ENCODE peak calls at places on chromosomes 7 and 10, in five cellular contexts. B is DND-41, Z is OCI-LY7, K is transverse colon, C is PC-3. G is an unnamed sample.

GRCh38 chr7:131438969-131439368 is 111.3 kb downstream of the MKLN1 start:
- DNase-seq in B (no peak), Z (no peak), C (no peak), K (no peak), G (no peak)

GRCh38 chr10:16986406-16987128 is 143.0 kb downstream of the CUBN start:
- DNase-seq in C (peak; percentile 75), B (no peak), K (no peak), Z (no peak), G (no peak)

GRCh38 chr10:111233439-111233838 is 156.6 kb downstream of the ADRA2A start:
- DNase-seq in C (peak; percentile 5), K (no peak), B (peak; percentile 16), Z (no peak), G (no peak)

GRCh38 chr7:139648941-139649425 is 125.5 kb downstream of the CLEC2L start:
- DNase-seq in Z (peak; percentile 34), C (no peak), K (peak; percentile 64), B (no peak), G (no peak)

GRCh38 chr7:52685351-52685750 is 350.1 kb upstream of the POM121L12 start:
- DNase-seq in K (no peak), Z (no peak), C (no peak), B (no peak), G (no peak)

GRCh38 chr10:109022417-109023049 is 900.8 kb downstream of the XPNPEP1 start:
- DNase-seq in B (no peak), C (no peak), K (no peak), Z (no peak), G (no peak)

GRCh38 chr7:37698782-37699181 is 15.2 kb downstream of the GPR141 start:
- DNase-seq in B (no peak), K (no peak), C (no peak), Z (no peak), G (no peak)

GRCh38 chr7:115941703-115942268 is 88.8 kb downstream of the TFEC start:
- DNase-seq in C (peak; percentile 45), Z (no peak), B (no peak), K (no peak), G (no peak)

GRCh38 chr10:43396061-43396927 is 12.7 kb downstream of the HNRNPF start:
- DNase-seq in K (peak; percentile 85), B (peak; percentile 89), C (peak; percentile 82), Z (peak; percentile 83), G (peak; percentile 81)

GRCh38 chr10:108638225-108638624 is 1285.1 kb downstream of the XPNPEP1 start:
- DNase-seq in B (no peak), Z (no peak), C (no peak), K (no peak), G (no peak)

GRCh38 chr7:133481676-133482075 is 228.8 kb downstream of the EXOC4 start:
- DNase-seq in C (peak; percentile 64), Z (no peak), K (no peak), B (peak; percentile 68), G (no peak)

GRCh38 chr7:80889525-80889924 is 29.3 kb downstream of the SEMA3C start:
- DNase-seq in Z (no peak), C (no peak), K (no peak), B (no peak), G (no peak)

GRCh38 chr7:34463830-34464229 is 194.2 kb upstream of the NPSR1 start:
- DNase-seq in B (no peak), K (no peak), C (peak; percentile 83), Z (no peak), G (no peak)

GRCh38 chr10:116688241-116688711 is 54.1 kb downstream of the HSPA12A start:
- DNase-seq in Z (no peak), B (no peak), K (no peak), C (peak; percentile 6), G (no peak)

GRCh38 chr7:39892361-39892760 is 57.7 kb upstream of the CDK13 start:
- DNase-seq in B (no peak), K (no peak), C (peak; percentile 43), Z (no peak), G (no peak)

GRCh38 chr10:24952146-24952700 is at the start of gene PRTFDC1:
- DNase-seq in B (no peak), K (peak; percentile 64), Z (no peak), C (peak; percentile 20), G (peak; percentile 31)

GRCh38 chr10:51602326-51602725 is 97.1 kb downstream of the CSTF2T start:
- DNase-seq in C (no peak), B (no peak), K (no peak), Z (no peak), G (no peak)

GRCh38 chr10:79430946-79431345 is 14.5 kb downstream of the ZCCHC24 start:
- DNase-seq in B (no peak), Z (no peak), C (no peak), K (no peak), G (no peak)

GRCh38 chr10:59127991-59128390 is 48.5 kb upstream of the PHYHIPL start:
- DNase-seq in B (no peak), Z (no peak), C (no peak), K (no peak), G (no peak)

GRCh38 chr7:17448479-17449423 is 150.3 kb downstream of the AHR start:
- DNase-seq in B (no peak), Z (no peak), K (no peak), C (peak; percentile 70), G (no peak)

GRCh38 chr10:30488319-30488718 is 54.3 kb downstream of the MAP3K8 start:
- DNase-seq in K (no peak), Z (peak; percentile 66), C (no peak), B (no peak), G (no peak)

GRCh38 chr7:47531584-47532492 is 50.1 kb downstream of the TNS3 start:
- DNase-seq in K (no peak), B (no peak), C (no peak), Z (no peak), G (no peak)

GRCh38 chr7:131653418-131654248 is 97.2 kb upstream of the PODXL start:
- DNase-seq in C (peak; percentile 26), K (no peak), B (no peak), Z (no peak), G (no peak)

GRCh38 chr10:122974034-122974433 is 6.2 kb upstream of the PSTK start:
- DNase-seq in Z (no peak), K (no peak), B (no peak), C (no peak), G (no peak)

GRCh38 chr10:44922021-44922420 is 10.9 kb downstream of the TMEM72 start:
- DNase-seq in C (no peak), K (no peak), Z (no peak), B (no peak), G (no peak)

GRCh38 chr10:109984013-109984412 is 23.8 kb upstream of the ADD3 start:
- DNase-seq in C (no peak), Z (no peak), K (no peak), B (no peak), G (no peak)

GRCh38 chr10:5343092-5343491 is 21.7 kb upstream of the UCN3 start:
- DNase-seq in K (no peak), B (no peak), C (no peak), Z (no peak), G (no peak)

GRCh38 chr7:156772725-156773124 is 120.3 kb downstream of the LMBR1 start:
- DNase-seq in C (no peak), K (no peak), B (no peak), Z (no peak), G (no peak)

GRCh38 chr7:139762886-139763285 is 14.9 kb downstream of the HIPK2 start:
- DNase-seq in C (no peak), Z (no peak), B (no peak), K (no peak), G (no peak)

GRCh38 chr10:22468570-22469320 is 123.4 kb downstream of the SPAG6 start:
- DNase-seq in K (no peak), Z (no peak), B (no peak), C (no peak), G (no peak)

GRCh38 chr7:44116087-44116788 is 7.1 kb downstream of the POLD2 start:
- DNase-seq in B (peak; percentile 21), K (no peak), C (no peak), Z (no peak), G (no peak)
- H3K36me3 ChIP-seq in B (peaks cover 95% of the 10 kb centered on the region), K (no peaks in the 10 kb centered on the region), C (peaks cover 20% of the 10 kb centered on the region), Z (peaks cover 90% of the 10 kb centered on the region), G (peaks cover 3% of the 10 kb centered on the region)

GRCh38 chr7:2774280-2774679 is 69.8 kb downstream of the GNA12 start:
- DNase-seq in B (no peak), Z (no peak), C (no peak), K (no peak), G (no peak)

GRCh38 chr7:2776353-2776752 is 67.8 kb downstream of the GNA12 start:
- DNase-seq in K (no peak), B (no peak), C (no peak), Z (no peak), G (no peak)

GRCh38 chr7:2774935-2775334 is 69.2 kb downstream of the GNA12 start:
- DNase-seq in B (no peak), C (peak; percentile 56), K (no peak), Z (no peak), G (no peak)

GRCh38 chr7:2775376-2775775 is 68.7 kb downstream of the GNA12 start:
- DNase-seq in B (no peak), Z (no peak), K (no peak), C (no peak), G (no peak)

DNA sequence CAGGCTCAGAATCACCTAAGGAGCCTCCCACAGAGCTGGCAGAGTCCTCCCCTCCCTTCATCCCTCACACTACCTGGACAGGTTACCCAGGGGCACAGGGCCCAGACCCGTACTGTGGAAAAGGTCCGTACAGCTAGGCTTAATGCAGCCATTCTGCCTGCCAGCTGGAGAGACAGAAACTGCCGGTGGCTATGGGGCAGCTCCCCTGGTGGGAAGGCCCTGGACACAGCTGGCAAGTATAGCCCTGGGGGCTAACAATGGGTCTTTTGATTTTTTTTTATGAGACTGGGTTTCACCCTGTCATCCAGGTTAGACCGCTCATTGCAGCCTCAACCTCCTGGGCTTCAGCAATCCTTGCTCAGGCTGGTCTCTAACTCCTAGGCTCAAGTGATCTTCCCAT is 68.3 kb downstream of the GNA12 start:
- DNase-seq in C (no peak), B (no peak), Z (no peak), K (no peak), G (no peak)
- H3K36me3 ChIP-seq in C (peaks cover 8% of the 10 kb centered on the region), B (peaks cover 3% of the 10 kb centered on the region), Z (peaks cover 10% of the 10 kb centered on the region), K (no peaks in the 10 kb centered on the region), G (no peaks in the 10 kb centered on the region)

DNA sequence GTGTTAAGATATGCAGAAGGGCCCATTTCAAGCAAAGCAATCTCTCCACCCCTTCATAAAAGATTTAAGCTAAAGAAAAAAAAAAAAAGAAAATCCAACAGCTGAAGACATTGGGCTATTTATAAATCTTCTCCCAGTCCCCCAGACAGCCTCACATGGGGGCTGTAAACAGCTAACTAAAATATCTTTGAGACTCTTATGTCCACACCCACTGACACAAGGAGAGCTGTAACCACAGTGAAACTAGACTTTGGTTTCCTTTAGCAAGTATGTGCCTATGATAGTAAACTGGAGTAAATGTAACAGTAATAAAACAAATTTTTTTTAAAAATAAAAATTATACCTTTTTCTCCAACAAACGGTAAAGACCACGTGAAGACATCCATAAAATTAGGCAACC is 28.6 kb downstream of the PPP3CB start:
- DNase-seq in K (no peak), Z (no peak), C (no peak), B (no peak), G (no peak)
- H3K36me3 ChIP-seq in K (peaks cover 26% of the 10 kb centered on the region), Z (peaks cover 93% of the 10 kb centered on the region), C (peaks cover 38% of the 10 kb centered on the region), B (peaks cover 79% of the 10 kb centered on the region), G (peaks cover 25% of the 10 kb centered on the region)

DNA sequence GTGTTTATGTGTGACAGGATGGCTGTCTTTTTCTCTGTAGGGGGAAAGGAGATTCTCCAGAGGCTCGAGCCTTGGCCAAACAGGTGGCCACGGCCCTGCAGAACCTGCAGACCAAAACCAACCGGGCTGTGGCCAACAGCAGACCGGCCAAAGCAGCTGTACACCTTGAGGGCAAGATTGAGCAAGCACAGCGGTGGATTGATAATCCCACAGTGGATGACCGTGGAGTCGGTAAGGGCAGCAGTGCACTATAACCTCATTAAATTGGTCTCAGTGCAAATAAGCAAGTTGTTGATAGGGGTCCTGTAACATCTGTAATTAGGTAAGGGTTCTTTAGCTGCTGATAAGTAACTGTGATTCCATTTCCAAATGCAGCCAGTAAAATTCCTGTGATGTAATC is 56.4 kb downstream of the AP3M1 start:
- DNase-seq in K (no peak), C (no peak), Z (no peak), B (no peak), G (no peak)
- H3K36me3 ChIP-seq in K (peaks cover 67% of the 10 kb centered on the region), C (peaks cover 90% of the 10 kb centered on the region), Z (peaks cover 63% of the 10 kb centered on the region), B (no peaks in the 10 kb centered on the region), G (peaks cover 17% of the 10 kb centered on the region)